ENCODE peak calls at places on chromosomes 5 and 9, in seven cellular contexts. P is cardiac muscle cell, D is breast epithelium, V is upper lobe of right lung, G is aorta, A is MM.1S, X is neuronal stem cell. C is an unnamed sample. For H3K36me3, the result is how much of the 10 kb centered on the place peaks cover.

GRCh38 chr5:90873033-90873517 is 314.5 kb downstream of the ADGRV1 start:
- DNase-seq in P (peak), A (no peak), G (no peak), D (no peak), X (no peak), V (no peak), C (no peak)

GRCh38 chr5:37071901-37072581 is 177.1 kb downstream of the CPLANE1 start:
- DNase-seq in G (no peak), X (no peak), V (no peak), P (peak), D (no peak), A (no peak), C (no peak)

GRCh38 chr9:117464941-117465616 is 50.2 kb upstream of the ASTN2 start:
- DNase-seq in P (no peak), G (no peak), V (no peak), D (no peak), X (no peak), A (no peak), C (no peak)

GRCh38 chr9:37082214-37082765 is 38.1 kb upstream of the ZCCHC7 start:
- DNase-seq in P (peak), D (no peak), X (no peak), G (no peak), A (no peak), V (no peak), C (no peak)

GRCh38 chr9:98401140-98402025 is 145.9 kb upstream of the TBC1D2 start:
- DNase-seq in A (no peak), D (no peak), G (no peak), P (peak), X (no peak), V (no peak), C (no peak)

GRCh38 chr9:21395778-21396717 is 10.8 kb upstream of the IFNA2 start:
- DNase-seq in P (peak), G (peak), X (peak), D (no peak), A (no peak), V (peak), C (no peak)

GRCh38 chr9:116549061-116549664 is 137.9 kb upstream of the TRIM32 start:
- DNase-seq in V (peak), G (peak), A (no peak), X (no peak), D (no peak), P (peak), C (peak)

GRCh38 chr5:37850128-37850865 is 10.5 kb upstream of the GDNF start:
- DNase-seq in V (no peak), D (no peak), P (peak), G (no peak), X (no peak), A (no peak), C (no peak)

GRCh38 chr5:86546050-86546449 is 71.7 kb upstream of the COX7C start:
- DNase-seq in G (no peak), V (no peak), D (no peak), A (no peak), P (no peak), X (no peak), C (no peak)

GRCh38 chr9:111857555-111858211 is 38.9 kb upstream of the UGCG start:
- DNase-seq in D (no peak), V (no peak), A (no peak), X (no peak), P (peak), G (no peak), C (peak)

GRCh38 chr5:174520420-174521396 is 203.7 kb upstream of the MSX2 start:
- DNase-seq in X (peak), G (no peak), P (no peak), V (no peak), D (no peak), A (no peak), C (no peak)

GRCh38 chr5:143400541-143401252 is 2.8 kb downstream of the NR3C1 start:
- DNase-seq in X (no peak), A (peak), P (peak), V (no peak), G (no peak), D (no peak), C (no peak)

GRCh38 chr9:107119735-107120134 is 163.3 kb upstream of the RAD23B start:
- DNase-seq in X (no peak), V (no peak), A (no peak), D (no peak), P (no peak), G (no peak), C (no peak)

GRCh38 chr9:32782476-32783167 is 718 bp upstream of the TMEM215 start:
- DNase-seq in A (no peak), D (no peak), P (no peak), X (no peak), G (no peak), V (no peak), C (no peak)

GRCh38 chr5:131441184-131441583 is 177.3 kb downstream of the CDC42SE2 start:
- DNase-seq in V (no peak), P (no peak), G (no peak), D (no peak), A (no peak), X (no peak), C (no peak)

GRCh38 chr5:82019342-82020138 is 47.7 kb downstream of the ATG10 start:
- DNase-seq in V (no peak), P (no peak), X (no peak), D (no peak), A (no peak), G (no peak), C (no peak)

GRCh38 chr5:138754699-138755057 is 1.5 kb downstream of the CTNNA1 start:
- DNase-seq in V (no peak), G (no peak), P (no peak), X (no peak), D (no peak), A (no peak), C (no peak)

GRCh38 chr9:38435526-38435925 is 11.3 kb upstream of the IGFBPL1 start:
- DNase-seq in V (no peak), D (no peak), X (no peak), P (peak), G (no peak), A (no peak), C (no peak)

GRCh38 chr5:59540366-59540765 is 353.2 kb downstream of the PDE4D start:
- DNase-seq in P (no peak), D (no peak), V (no peak), A (no peak), G (no peak), X (no peak), C (no peak)

GRCh38 chr9:110255064-110255416 is 1.3 kb downstream of the TXN start:
- DNase-seq in P (no peak), V (no peak), X (no peak), A (no peak), D (no peak), G (peak), C (no peak)

GRCh38 chr5:122755740-122756139 is 19.1 kb upstream of the SNX2 start:
- DNase-seq in X (no peak), D (no peak), V (no peak), G (no peak), A (no peak), P (peak), C (no peak)

GRCh38 chr5:122263352-122264030 is 48.5 kb upstream of the SNCAIP start:
- DNase-seq in P (peak), V (no peak), A (no peak), X (no peak), D (no peak), G (no peak), C (no peak)

GRCh38 chr5:97297063-97297715 is 114.1 kb upstream of the RIOK2 start:
- DNase-seq in X (peak), V (no peak), G (no peak), D (no peak), P (peak), A (peak), C (no peak)

GRCh38 chr9:105690742-105691141 is 3.6 kb upstream of the TMEM38B start:
- DNase-seq in G (no peak), D (no peak), X (no peak), P (peak), A (no peak), V (no peak), C (no peak)

GRCh38 chr9:34578241-34579096 is 11.1 kb downstream of the CNTFR start:
- DNase-seq in P (peak), V (no peak), X (no peak), A (no peak), D (no peak), G (no peak), C (no peak)

GRCh38 chr5:92836861-92837755 is 743.9 kb downstream of the NR2F1-AS1 start:
- DNase-seq in X (no peak), P (peak), D (no peak), G (no peak), V (no peak), A (no peak), C (no peak)

GRCh38 chr9:38022995-38023394 is 46.0 kb downstream of the SHB start:
- DNase-seq in D (peak), A (no peak), G (no peak), X (no peak), P (no peak), V (peak), C (no peak)

GRCh38 chr5:155665371-155665770 is 651.8 kb downstream of the KIF4B start:
- DNase-seq in X (no peak), G (no peak), D (no peak), V (no peak), P (no peak), A (no peak), C (no peak)

GRCh38 chr5:139642213-139642612 is 5.9 kb upstream of the CXXC5 start:
- DNase-seq in D (no peak), V (no peak), P (no peak), X (no peak), G (no peak), A (no peak), C (no peak)

GRCh38 chr9:126986506-126986951 is 71.9 kb downstream of the RALGPS1 start:
- DNase-seq in P (peak), G (no peak), V (no peak), X (no peak), D (no peak), A (peak), C (no peak)

GRCh38 chr5:96228449-96228848 is 204.6 kb downstream of the PCSK1 start:
- DNase-seq in D (no peak), A (no peak), V (no peak), G (no peak), P (no peak), X (no peak), C (no peak)
- H3K27ac ChIP-seq in D (no peak), A (no peak), V (no peak), G (no peak), P (no peak), X (no peak), C (peak)

DNA sequence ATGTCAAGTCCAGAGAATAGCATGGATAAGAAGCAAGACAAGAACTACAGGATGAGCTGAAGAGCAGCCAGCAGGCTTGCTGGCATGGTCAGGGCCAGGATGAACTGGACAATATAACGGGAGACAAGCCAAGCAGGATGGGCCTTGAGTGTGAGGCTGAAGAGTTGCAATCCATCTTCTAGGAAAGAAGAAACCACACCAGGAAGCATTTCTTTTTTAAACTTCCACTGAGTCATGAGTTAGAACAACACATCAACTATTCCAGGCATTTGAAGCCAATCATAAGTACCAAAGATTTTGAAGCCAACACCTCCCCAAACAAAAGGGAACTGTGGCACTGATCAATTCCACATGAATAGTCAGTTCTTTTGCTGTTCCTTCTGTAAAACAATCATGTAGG is 27.3 kb downstream of the SLC31A2 start:
- DNase-seq in G (no peak), D (no peak), X (no peak), P (peak), A (no peak), V (no peak), C (no peak)
- H3K36me3 ChIP-seq in G (under half), D (under half), X (half or more), P (half or more), A (under half), V (half or more), C (half or more)

GRCh38 chr5:891117-891836 is 1.3 kb downstream of the BRD9 start:
- DNase-seq in P (peak), G (no peak), A (no peak), D (no peak), V (no peak), X (no peak), C (peak)

GRCh38 chr5:893137-893506 is 438 bp downstream of the TRIP13 start:
- DNase-seq in P (no peak), D (no peak), V (no peak), G (no peak), X (no peak), A (peak), C (no peak)

GRCh38 chr5:891837-892389 is 688 bp downstream of the BRD9 start:
- DNase-seq in X (no peak), P (peak), G (no peak), V (no peak), D (no peak), A (peak), C (no peak)

GRCh38 chr5:892390-893136 is at the start of the genes BRD9 and TRIP13:
- DNase-seq in A (peak), X (peak), P (peak), D (peak), V (peak), G (peak), C (no peak)

DNA sequence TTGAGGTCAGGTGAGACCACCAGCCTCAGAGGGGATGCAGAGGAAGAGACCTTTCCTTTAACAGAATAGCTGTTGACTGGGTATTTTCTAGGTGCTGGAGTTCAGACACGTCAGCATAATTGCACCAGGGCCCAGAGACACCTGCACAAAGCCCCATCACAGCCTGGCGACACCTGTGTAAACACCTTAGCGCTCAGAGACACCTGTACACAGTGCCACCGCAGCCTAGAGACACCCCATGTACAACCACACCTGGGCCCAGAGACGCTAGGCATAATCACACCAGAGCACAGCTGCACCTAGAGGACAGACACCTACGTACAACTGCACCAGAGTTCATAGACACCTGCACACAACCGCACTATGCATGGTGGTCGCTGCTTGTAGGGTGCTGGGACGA is 1.0 kb downstream of the TRIP13 start:
- DNase-seq in V (no peak), D (no peak), G (no peak), P (no peak), X (no peak), A (peak), C (no peak)
- H3K4me3 ChIP-seq in V (no peak), D (no peak), G (no peak), P (no peak), X (peak), A (peak), C (peak)

DNA sequence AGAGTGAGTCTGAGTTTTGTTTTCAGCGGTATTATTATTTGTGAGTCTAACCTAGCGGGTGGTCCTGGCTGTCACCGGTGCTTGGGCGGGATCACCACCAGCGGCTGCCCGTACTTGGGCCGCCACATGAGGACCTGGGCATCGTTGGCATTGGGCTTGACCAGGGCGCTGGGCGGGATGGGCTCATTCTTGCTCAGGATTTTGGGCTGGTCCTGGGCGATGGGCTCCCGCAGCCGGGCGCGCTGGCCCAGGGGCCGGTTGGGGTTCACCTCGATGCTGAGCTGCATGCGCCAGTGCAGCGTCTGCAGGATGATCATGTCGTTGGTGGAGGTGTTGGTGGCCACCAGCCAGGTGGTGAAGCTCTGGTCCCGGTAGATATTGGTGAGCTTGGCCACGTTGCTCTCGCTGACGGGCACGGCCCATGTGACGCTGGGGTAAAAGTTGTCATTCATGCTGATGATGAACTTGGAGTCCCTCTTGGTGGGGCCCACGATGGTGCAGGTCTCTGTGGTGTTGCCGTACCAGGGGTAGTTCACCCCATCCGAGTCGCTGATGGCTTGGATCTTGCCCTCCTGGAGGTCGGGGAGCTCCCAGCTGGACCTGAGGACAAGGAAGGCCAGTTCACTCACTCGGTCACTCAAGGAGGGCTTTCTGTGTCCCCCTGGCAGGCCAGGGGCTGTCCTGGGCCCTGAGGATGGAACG is 15.4 kb downstream of the FAM78A start:
- DNase-seq in D (no peak), A (no peak), P (no peak), X (no peak), G (peak), V (no peak), C (no peak)
- H3K27ac ChIP-seq in D (no peak), A (no peak), P (no peak), X (no peak), G (no peak), V (no peak), C (no peak)

C was measured in RWPE2.